ENCODE peak calls at places on chromosomes 6 and 20, in seven cellular contexts. One of them, this sample, is unnamed.

GRCh38 chr20:34318609-34319443 is 15.7 kb upstream of the AHCY start:
- DNase-seq in effector memory CD4-positive, alpha-beta T cell: no peak
- DNase-seq in CD8-positive, alpha-beta T cell: no peak
- DNase-seq in fibroblast of pulmonary artery: no peak
- DNase-seq in BE2C: no peak
- DNase-seq in fibroblast of lung: no peak
- DNase-seq in breast epithelium: no peak
- DNase-seq in this sample: no peak

GRCh38 chr6:30818426-30818841 is 65.9 kb upstream of the DDR1 start:
- DNase-seq in fibroblast of lung: peak; percentile 84
- DNase-seq in BE2C: no peak
- DNase-seq in fibroblast of pulmonary artery: peak; percentile 93
- DNase-seq in CD8-positive, alpha-beta T cell: no peak
- DNase-seq in breast epithelium: no peak
- DNase-seq in effector memory CD4-positive, alpha-beta T cell: no peak
- DNase-seq in this sample: no peak

GRCh38 chr20:58882704-58883089 is 30.2 kb downstream of the GNAS start:
- DNase-seq in effector memory CD4-positive, alpha-beta T cell: no peak
- DNase-seq in breast epithelium: no peak
- DNase-seq in fibroblast of pulmonary artery: no peak
- DNase-seq in BE2C: no peak
- DNase-seq in fibroblast of lung: no peak
- DNase-seq in CD8-positive, alpha-beta T cell: no peak
- DNase-seq in this sample: no peak

GRCh38 chr6:161228911-161229591 is 44.8 kb downstream of the AGPAT4 start:
- DNase-seq in effector memory CD4-positive, alpha-beta T cell: no peak
- DNase-seq in fibroblast of pulmonary artery: peak; percentile 82
- DNase-seq in fibroblast of lung: peak; percentile 92
- DNase-seq in CD8-positive, alpha-beta T cell: no peak
- DNase-seq in breast epithelium: no peak
- DNase-seq in BE2C: no peak
- DNase-seq in this sample: no peak

GRCh38 chr20:8424010-8424409 is 291.9 kb downstream of the PLCB1 start:
- DNase-seq in BE2C: peak; percentile 57
- DNase-seq in breast epithelium: no peak
- DNase-seq in effector memory CD4-positive, alpha-beta T cell: no peak
- DNase-seq in CD8-positive, alpha-beta T cell: no peak
- DNase-seq in fibroblast of pulmonary artery: peak; percentile 80
- DNase-seq in fibroblast of lung: peak; percentile 84
- DNase-seq in this sample: no peak

GRCh38 chr6:11918021-11918738 is 93.9 kb upstream of the HIVEP1 start:
- DNase-seq in effector memory CD4-positive, alpha-beta T cell: no peak
- DNase-seq in breast epithelium: no peak
- DNase-seq in CD8-positive, alpha-beta T cell: no peak
- DNase-seq in fibroblast of lung: peak; percentile 93
- DNase-seq in fibroblast of pulmonary artery: peak; percentile 56
- DNase-seq in BE2C: no peak
- DNase-seq in this sample: no peak

GRCh38 chr20:38635721-38636285 is 34.2 kb downstream of the ARHGAP40 start:
- DNase-seq in fibroblast of lung: peak; percentile 51
- DNase-seq in effector memory CD4-positive, alpha-beta T cell: no peak
- DNase-seq in fibroblast of pulmonary artery: peak; percentile 33
- DNase-seq in BE2C: no peak
- DNase-seq in CD8-positive, alpha-beta T cell: no peak
- DNase-seq in breast epithelium: no peak
- DNase-seq in this sample: peak; percentile 80

GRCh38 chr6:22036267-22036666 is 260.6 kb downstream of the PRL start:
- DNase-seq in effector memory CD4-positive, alpha-beta T cell: no peak
- DNase-seq in CD8-positive, alpha-beta T cell: no peak
- DNase-seq in breast epithelium: no peak
- DNase-seq in fibroblast of pulmonary artery: peak; percentile 33
- DNase-seq in BE2C: peak; percentile 14
- DNase-seq in fibroblast of lung: peak; percentile 89
- DNase-seq in this sample: peak; percentile 47

GRCh38 chr6:4906942-4907300 is 96.9 kb downstream of the RPP40 start:
- DNase-seq in BE2C: no peak
- DNase-seq in effector memory CD4-positive, alpha-beta T cell: no peak
- DNase-seq in breast epithelium: no peak
- DNase-seq in CD8-positive, alpha-beta T cell: no peak
- DNase-seq in fibroblast of lung: no peak
- DNase-seq in fibroblast of pulmonary artery: no peak
- DNase-seq in this sample: no peak

GRCh38 chr6:129432738-129433137 is 277.2 kb downstream of the ARHGAP18 start:
- DNase-seq in fibroblast of lung: no peak
- DNase-seq in BE2C: no peak
- DNase-seq in fibroblast of pulmonary artery: no peak
- DNase-seq in effector memory CD4-positive, alpha-beta T cell: no peak
- DNase-seq in CD8-positive, alpha-beta T cell: no peak
- DNase-seq in breast epithelium: no peak
- DNase-seq in this sample: no peak

GRCh38 chr6:134850906-134851305 is 99.0 kb downstream of the ALDH8A1 start:
- DNase-seq in effector memory CD4-positive, alpha-beta T cell: no peak
- DNase-seq in breast epithelium: no peak
- DNase-seq in fibroblast of pulmonary artery: peak; percentile 87
- DNase-seq in fibroblast of lung: peak; percentile 41
- DNase-seq in CD8-positive, alpha-beta T cell: no peak
- DNase-seq in BE2C: no peak
- DNase-seq in this sample: peak; percentile 37

GRCh38 chr6:91646649-91647048 is 1059.8 kb upstream of the MAP3K7 start:
- DNase-seq in BE2C: no peak
- DNase-seq in effector memory CD4-positive, alpha-beta T cell: no peak
- DNase-seq in breast epithelium: no peak
- DNase-seq in fibroblast of lung: no peak
- DNase-seq in CD8-positive, alpha-beta T cell: no peak
- DNase-seq in fibroblast of pulmonary artery: no peak
- DNase-seq in this sample: no peak

DNA sequence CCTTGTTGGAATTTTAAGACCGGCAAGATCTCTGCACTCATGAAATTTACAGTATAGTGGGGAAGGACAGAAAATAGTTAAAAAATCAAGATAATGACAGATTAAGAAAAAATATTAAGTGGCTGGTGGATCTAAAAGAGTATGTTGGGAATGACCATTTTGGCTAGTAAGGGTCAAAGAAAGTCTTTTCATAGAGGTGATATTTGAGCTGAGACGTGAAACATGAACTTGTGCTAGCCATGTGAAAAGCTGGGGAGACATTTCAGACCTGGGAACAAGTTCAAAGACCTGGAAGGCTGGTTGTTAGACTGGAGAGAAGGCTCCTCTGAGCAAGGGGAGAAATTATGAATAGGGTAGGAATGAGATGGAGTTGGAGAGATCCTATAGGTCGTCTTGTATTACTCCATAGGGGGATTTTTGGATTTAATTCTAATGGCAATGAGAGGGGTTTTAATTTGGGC is 4.7 kb downstream of the BICRAL start:
- DNase-seq in fibroblast of pulmonary artery: no peak
- DNase-seq in breast epithelium: no peak
- DNase-seq in BE2C: no peak
- DNase-seq in CD8-positive, alpha-beta T cell: no peak
- DNase-seq in effector memory CD4-positive, alpha-beta T cell: no peak
- DNase-seq in fibroblast of lung: no peak
- DNase-seq in this sample: no peak
- H3K4me3 ChIP-seq in fibroblast of pulmonary artery: no peak overlapping the region
- H3K4me3 ChIP-seq in breast epithelium: no peak overlapping the region
- H3K4me3 ChIP-seq in BE2C: no peak overlapping the region
- H3K4me3 ChIP-seq in CD8-positive, alpha-beta T cell: no peak overlapping the region
- H3K4me3 ChIP-seq in effector memory CD4-positive, alpha-beta T cell: no peak overlapping the region
- H3K4me3 ChIP-seq in fibroblast of lung: no peak overlapping the region
- H3K4me3 ChIP-seq in this sample: no peak overlapping the region

DNA sequence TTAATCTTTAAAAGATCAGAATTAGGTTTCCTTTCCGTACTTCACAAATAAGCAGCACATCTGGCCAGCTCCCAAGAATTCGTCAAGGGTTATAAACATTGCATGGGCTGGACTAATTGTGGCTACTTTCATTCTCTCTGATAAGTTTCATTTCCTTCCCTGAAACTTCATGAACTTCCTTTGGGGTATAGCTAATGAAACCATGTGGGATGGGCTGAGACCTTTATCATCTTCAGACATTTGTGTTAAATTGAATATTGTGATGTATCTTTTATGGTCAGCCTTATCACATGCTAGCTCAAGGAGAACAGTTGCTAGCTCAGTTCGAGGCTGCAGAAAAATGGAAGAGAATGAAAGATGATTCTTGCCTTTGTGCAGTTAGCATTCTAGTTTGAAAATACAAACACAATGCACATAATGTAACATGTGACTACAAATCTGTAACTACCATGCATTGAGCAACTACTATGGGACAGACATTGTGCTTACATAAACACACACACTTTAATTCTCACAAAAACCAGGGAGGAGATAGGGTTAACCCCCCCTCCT is 1.7 kb upstream of the GMPR start:
- DNase-seq in CD8-positive, alpha-beta T cell: no peak
- DNase-seq in BE2C: no peak
- DNase-seq in fibroblast of pulmonary artery: peak; percentile 68
- DNase-seq in fibroblast of lung: peak; percentile 69
- DNase-seq in effector memory CD4-positive, alpha-beta T cell: no peak
- DNase-seq in breast epithelium: peak; percentile 47
- DNase-seq in this sample: no peak
- H3K4me3 ChIP-seq in CD8-positive, alpha-beta T cell: no peak overlapping the region
- H3K4me3 ChIP-seq in BE2C: no peak overlapping the region
- H3K4me3 ChIP-seq in fibroblast of pulmonary artery: peak overlapping the region; percentile 13
- H3K4me3 ChIP-seq in fibroblast of lung: peak overlapping the region; percentile 45
- H3K4me3 ChIP-seq in effector memory CD4-positive, alpha-beta T cell: no peak overlapping the region
- H3K4me3 ChIP-seq in breast epithelium: no peak overlapping the region
- H3K4me3 ChIP-seq in this sample: no peak overlapping the region

GRCh38 chr6:125751334-125751916 is 2.0 kb downstream of the HEY2 start:
- DNase-seq in CD8-positive, alpha-beta T cell: no peak
- DNase-seq in fibroblast of lung: no peak
- DNase-seq in effector memory CD4-positive, alpha-beta T cell: no peak
- DNase-seq in breast epithelium: no peak
- DNase-seq in BE2C: no peak
- DNase-seq in fibroblast of pulmonary artery: no peak
- DNase-seq in this sample: peak; percentile 35
- H3K4me3 ChIP-seq in CD8-positive, alpha-beta T cell: no peak overlapping the region
- H3K4me3 ChIP-seq in fibroblast of lung: no peak overlapping the region
- H3K4me3 ChIP-seq in effector memory CD4-positive, alpha-beta T cell: no peak overlapping the region
- H3K4me3 ChIP-seq in breast epithelium: peak overlapping the region; percentile 64
- H3K4me3 ChIP-seq in BE2C: no peak overlapping the region
- H3K4me3 ChIP-seq in fibroblast of pulmonary artery: no peak overlapping the region
- H3K4me3 ChIP-seq in this sample: peak overlapping the region; percentile 90

GRCh38 chr6:141848029-141848890 is 284.5 kb upstream of the GJE1 start:
- DNase-seq in breast epithelium: no peak
- DNase-seq in effector memory CD4-positive, alpha-beta T cell: no peak
- DNase-seq in fibroblast of pulmonary artery: no peak
- DNase-seq in BE2C: no peak
- DNase-seq in fibroblast of lung: peak; percentile 32
- DNase-seq in CD8-positive, alpha-beta T cell: no peak
- DNase-seq in this sample: no peak
- H3K4me3 ChIP-seq in breast epithelium: no peak overlapping the region
- H3K4me3 ChIP-seq in effector memory CD4-positive, alpha-beta T cell: no peak overlapping the region
- H3K4me3 ChIP-seq in fibroblast of pulmonary artery: no peak overlapping the region
- H3K4me3 ChIP-seq in BE2C: no peak overlapping the region
- H3K4me3 ChIP-seq in fibroblast of lung: no peak overlapping the region
- H3K4me3 ChIP-seq in CD8-positive, alpha-beta T cell: peak overlapping the region; percentile 16
- H3K4me3 ChIP-seq in this sample: no peak overlapping the region

GRCh38 chr6:69791065-69791471 is 5.7 kb downstream of the LMBRD1 start:
- DNase-seq in effector memory CD4-positive, alpha-beta T cell: no peak
- DNase-seq in fibroblast of lung: peak; percentile 43
- DNase-seq in fibroblast of pulmonary artery: no peak
- DNase-seq in BE2C: no peak
- DNase-seq in CD8-positive, alpha-beta T cell: no peak
- DNase-seq in breast epithelium: no peak
- DNase-seq in this sample: no peak

GRCh38 chr6:69785697-69786096 is 11.1 kb downstream of the LMBRD1 start:
- DNase-seq in effector memory CD4-positive, alpha-beta T cell: no peak
- DNase-seq in CD8-positive, alpha-beta T cell: no peak
- DNase-seq in fibroblast of lung: no peak
- DNase-seq in breast epithelium: no peak
- DNase-seq in BE2C: no peak
- DNase-seq in fibroblast of pulmonary artery: no peak
- DNase-seq in this sample: no peak

GRCh38 chr6:69789573-69789972 is 7.2 kb downstream of the LMBRD1 start:
- DNase-seq in CD8-positive, alpha-beta T cell: no peak
- DNase-seq in fibroblast of lung: no peak
- DNase-seq in fibroblast of pulmonary artery: no peak
- DNase-seq in breast epithelium: no peak
- DNase-seq in effector memory CD4-positive, alpha-beta T cell: no peak
- DNase-seq in BE2C: no peak
- DNase-seq in this sample: no peak

GRCh38 chr6:69792292-69792691 is 4.5 kb downstream of the LMBRD1 start:
- DNase-seq in effector memory CD4-positive, alpha-beta T cell: no peak
- DNase-seq in fibroblast of pulmonary artery: peak; percentile 29
- DNase-seq in BE2C: no peak
- DNase-seq in breast epithelium: peak; percentile 22
- DNase-seq in CD8-positive, alpha-beta T cell: no peak
- DNase-seq in fibroblast of lung: no peak
- DNase-seq in this sample: no peak

GRCh38 chr6:69790629-69791028 is 6.2 kb downstream of the LMBRD1 start:
- DNase-seq in breast epithelium: no peak
- DNase-seq in fibroblast of lung: no peak
- DNase-seq in fibroblast of pulmonary artery: no peak
- DNase-seq in effector memory CD4-positive, alpha-beta T cell: no peak
- DNase-seq in CD8-positive, alpha-beta T cell: no peak
- DNase-seq in BE2C: no peak
- DNase-seq in this sample: no peak
- H3K4me3 ChIP-seq in breast epithelium: no peak overlapping the region
- H3K4me3 ChIP-seq in fibroblast of lung: no peak overlapping the region
- H3K4me3 ChIP-seq in fibroblast of pulmonary artery: no peak overlapping the region
- H3K4me3 ChIP-seq in effector memory CD4-positive, alpha-beta T cell: no peak overlapping the region
- H3K4me3 ChIP-seq in CD8-positive, alpha-beta T cell: no peak overlapping the region
- H3K4me3 ChIP-seq in BE2C: no peak overlapping the region
- H3K4me3 ChIP-seq in this sample: no peak overlapping the region

DNA sequence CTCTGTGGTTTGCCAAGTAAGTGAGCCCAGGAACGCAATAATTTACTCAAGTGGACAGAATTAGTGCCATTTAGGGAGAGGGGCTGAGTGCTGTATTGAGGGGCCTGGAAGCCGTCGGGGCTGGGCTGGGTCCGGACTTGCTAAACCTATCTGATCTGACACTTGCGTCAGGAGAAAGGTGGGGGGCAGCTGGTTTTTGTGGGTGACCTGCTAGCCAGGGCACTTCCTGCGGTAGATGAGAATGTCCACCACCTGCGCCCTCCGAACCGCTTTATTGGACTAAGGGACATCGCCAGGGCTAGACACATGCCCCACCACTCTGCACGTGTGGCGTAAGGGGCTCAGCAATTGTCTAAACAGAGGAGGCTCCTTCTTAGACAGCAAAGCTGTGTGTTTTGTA is 139.1 kb downstream of the CDH4 start:
- DNase-seq in fibroblast of pulmonary artery: no peak
- DNase-seq in BE2C: no peak
- DNase-seq in effector memory CD4-positive, alpha-beta T cell: no peak
- DNase-seq in breast epithelium: no peak
- DNase-seq in fibroblast of lung: no peak
- DNase-seq in CD8-positive, alpha-beta T cell: no peak
- DNase-seq in this sample: no peak
- H3K4me3 ChIP-seq in fibroblast of pulmonary artery: no peak overlapping the region
- H3K4me3 ChIP-seq in BE2C: no peak overlapping the region
- H3K4me3 ChIP-seq in effector memory CD4-positive, alpha-beta T cell: no peak overlapping the region
- H3K4me3 ChIP-seq in breast epithelium: no peak overlapping the region
- H3K4me3 ChIP-seq in fibroblast of lung: no peak overlapping the region
- H3K4me3 ChIP-seq in CD8-positive, alpha-beta T cell: no peak overlapping the region
- H3K4me3 ChIP-seq in this sample: no peak overlapping the region